ENCODE peak calls at places on chromosomes 6 and 20, in ten cellular contexts. C, E, T, H, F, U, M, X, R and S are unnamed samples.

GRCh38 chr20:5688431-5688972 is 61.7 kb upstream of the SHLD1 start:
- DNase-seq in C (no peak), E (no peak), T (no peak), H (no peak), F (no peak), U (peak), M (no peak), X (no peak), R (no peak), S (no peak)

GRCh38 chr6:37309692-37310091 is 44.1 kb upstream of the RNF8 start:
- DNase-seq in C (no peak), E (no peak), T (no peak), H (no peak), F (no peak), U (no peak), M (no peak), X (no peak), R (no peak), S (no peak)

GRCh38 chr6:29708432-29709177 is 14.6 kb upstream of the HLA-F start:
- DNase-seq in C (no peak), E (no peak), T (no peak), H (no peak), F (no peak), U (no peak), M (no peak), X (no peak), R (no peak), S (no peak)

GRCh38 chr6:63275953-63276352 is 43.8 kb downstream of the LGSN start:
- DNase-seq in C (no peak), E (no peak), T (no peak), H (no peak), F (no peak), U (no peak), M (no peak), X (no peak), R (no peak), S (no peak)

GRCh38 chr6:144216668-144217218 is 66.4 kb downstream of the STX11 start:
- DNase-seq in C (no peak), E (peak), T (no peak), H (peak), F (no peak), U (no peak), M (no peak), X (peak), R (no peak), S (peak)

GRCh38 chr6:14110001-14110818 is 7.4 kb upstream of the CD83 start:
- DNase-seq in C (no peak), E (no peak), T (no peak), H (no peak), F (no peak), U (no peak), M (no peak), X (no peak), R (no peak), S (no peak)

GRCh38 chr6:34065470-34066283 is 80.2 kb downstream of the GRM4 start:
- DNase-seq in C (no peak), E (no peak), T (no peak), H (no peak), F (no peak), U (peak), M (no peak), X (no peak), R (no peak), S (no peak)

GRCh38 chr6:153059757-153060156 is 57.2 kb upstream of the MTRF1L start:
- DNase-seq in C (peak), E (no peak), T (no peak), H (no peak), F (no peak), U (no peak), M (no peak), X (no peak), R (no peak), S (no peak)

GRCh38 chr6:163180874-163181541 is 233.5 kb upstream of the QKI start:
- DNase-seq in C (peak), E (no peak), T (peak), H (no peak), F (peak), U (peak), M (no peak), X (no peak), R (peak), S (no peak)

GRCh38 chr6:168216741-168217140 is 102.8 kb downstream of the DACT2 start:
- DNase-seq in C (no peak), E (no peak), T (no peak), H (no peak), F (no peak), U (no peak), M (no peak), X (no peak), R (no peak), S (no peak)

GRCh38 chr20:63802469-63803240 is 28.4 kb downstream of the ZBTB46 start:
- DNase-seq in C (no peak), E (no peak), T (no peak), H (no peak), F (no peak), U (no peak), M (no peak), X (no peak), R (no peak), S (no peak)

GRCh38 chr20:49853640-49854039 is 41.0 kb downstream of the SLC9A8 start:
- DNase-seq in C (peak), E (no peak), T (peak), H (no peak), F (no peak), U (no peak), M (peak), X (peak), R (peak), S (no peak)

GRCh38 chr6:16408766-16409165 is 170.4 kb downstream of the GMPR start:
- DNase-seq in C (no peak), E (no peak), T (no peak), H (no peak), F (no peak), U (no peak), M (no peak), X (no peak), R (no peak), S (no peak)

GRCh38 chr6:170031096-170031471 is 259.8 kb downstream of the DLL1 start:
- DNase-seq in C (no peak), E (no peak), T (peak), H (no peak), F (peak), U (no peak), M (no peak), X (no peak), R (peak), S (no peak)

GRCh38 chr20:64112691-64113443 is 5.5 kb upstream of the NPBWR2 start:
- DNase-seq in C (no peak), E (no peak), T (no peak), H (no peak), F (peak), U (peak), M (no peak), X (no peak), R (peak), S (no peak)

GRCh38 chr6:126064994-126065401 is 78.7 kb downstream of the TRMT11 start:
- DNase-seq in C (no peak), E (no peak), T (no peak), H (no peak), F (no peak), U (no peak), M (no peak), X (no peak), R (no peak), S (no peak)

GRCh38 chr20:63032861-63033634 is 26.3 kb upstream of the BHLHE23 start:
- DNase-seq in C (no peak), E (no peak), T (no peak), H (no peak), F (peak), U (no peak), M (no peak), X (no peak), R (no peak), S (no peak)

GRCh38 chr20:45098096-45098773 is 2.7 kb downstream of the KCNS1 start:
- DNase-seq in C (no peak), E (no peak), T (no peak), H (no peak), F (no peak), U (no peak), M (no peak), X (no peak), R (peak), S (no peak)

GRCh38 chr20:1184638-1185315 is at the start of gene TMEM74B:
- DNase-seq in C (no peak), E (no peak), T (no peak), H (peak), F (no peak), U (no peak), M (no peak), X (no peak), R (no peak), S (no peak)

GRCh38 chr6:31528307-31528777 is 420 bp upstream of the MCCD1 start:
- DNase-seq in C (no peak), E (no peak), T (no peak), H (no peak), F (no peak), U (no peak), M (no peak), X (no peak), R (no peak), S (no peak)

GRCh38 chr6:42781811-42782688 is at the start of gene BICRAL:
- DNase-seq in C (peak), E (no peak), T (peak), H (no peak), F (peak), U (peak), M (peak), X (peak), R (peak), S (peak)

GRCh38 chr6:67535946-67536345 is 1099.1 kb upstream of the ADGRB3 start:
- DNase-seq in C (no peak), E (no peak), T (no peak), H (no peak), F (no peak), U (no peak), M (no peak), X (no peak), R (no peak), S (no peak)

GRCh38 chr6:156992396-156992795 is 215.2 kb downstream of the ARID1B start:
- DNase-seq in C (no peak), E (no peak), T (no peak), H (no peak), F (no peak), U (peak), M (no peak), X (no peak), R (peak), S (no peak)

GRCh38 chr6:134948708-134949107 is 1.2 kb downstream of the ALDH8A1 start:
- DNase-seq in C (no peak), E (no peak), T (no peak), H (no peak), F (no peak), U (no peak), M (no peak), X (no peak), R (no peak), S (no peak)

GRCh38 chr20:54110457-54110856 is 40.1 kb upstream of the BCAS1 start:
- DNase-seq in C (no peak), E (no peak), T (no peak), H (no peak), F (no peak), U (no peak), M (no peak), X (no peak), R (no peak), S (no peak)

GRCh38 chr20:62643521-62644043 is 1.3 kb downstream of the SLCO4A1 start:
- DNase-seq in C (no peak), E (no peak), T (no peak), H (no peak), F (no peak), U (no peak), M (peak), X (no peak), R (no peak), S (no peak)

GRCh38 chr6:37068523-37069270 is 63.2 kb downstream of the FGD2 start:
- DNase-seq in C (no peak), E (no peak), T (peak), H (no peak), F (no peak), U (no peak), M (no peak), X (no peak), R (no peak), S (no peak)

GRCh38 chr6:169495601-169496000 is 206.2 kb downstream of the WDR27 start:
- DNase-seq in C (no peak), E (no peak), T (no peak), H (no peak), F (no peak), U (no peak), M (peak), X (no peak), R (no peak), S (no peak)

GRCh38 chr6:75524322-75524972 is 30.8 kb upstream of the FILIP1 start:
- DNase-seq in C (peak), E (no peak), T (no peak), H (no peak), F (no peak), U (no peak), M (peak), X (peak), R (no peak), S (no peak)

GRCh38 chr6:127342296-127342945 is 988 bp downstream of the ECHDC1 start:
- DNase-seq in C (peak), E (no peak), T (no peak), H (no peak), F (no peak), U (no peak), M (peak), X (no peak), R (no peak), S (no peak)

GRCh38 chr6:2988426-2989331 is 11.0 kb upstream of the NQO2 start:
- DNase-seq in C (peak), E (peak), T (peak), H (no peak), F (peak), U (peak), M (peak), X (peak), R (peak), S (peak)
- TF ChIP-seq POLR2A in C (peak), E (no peak), T (peak), H (no peak), F (no peak), U (peak), M (peak), X (peak), R (peak), S (peak)

DNA sequence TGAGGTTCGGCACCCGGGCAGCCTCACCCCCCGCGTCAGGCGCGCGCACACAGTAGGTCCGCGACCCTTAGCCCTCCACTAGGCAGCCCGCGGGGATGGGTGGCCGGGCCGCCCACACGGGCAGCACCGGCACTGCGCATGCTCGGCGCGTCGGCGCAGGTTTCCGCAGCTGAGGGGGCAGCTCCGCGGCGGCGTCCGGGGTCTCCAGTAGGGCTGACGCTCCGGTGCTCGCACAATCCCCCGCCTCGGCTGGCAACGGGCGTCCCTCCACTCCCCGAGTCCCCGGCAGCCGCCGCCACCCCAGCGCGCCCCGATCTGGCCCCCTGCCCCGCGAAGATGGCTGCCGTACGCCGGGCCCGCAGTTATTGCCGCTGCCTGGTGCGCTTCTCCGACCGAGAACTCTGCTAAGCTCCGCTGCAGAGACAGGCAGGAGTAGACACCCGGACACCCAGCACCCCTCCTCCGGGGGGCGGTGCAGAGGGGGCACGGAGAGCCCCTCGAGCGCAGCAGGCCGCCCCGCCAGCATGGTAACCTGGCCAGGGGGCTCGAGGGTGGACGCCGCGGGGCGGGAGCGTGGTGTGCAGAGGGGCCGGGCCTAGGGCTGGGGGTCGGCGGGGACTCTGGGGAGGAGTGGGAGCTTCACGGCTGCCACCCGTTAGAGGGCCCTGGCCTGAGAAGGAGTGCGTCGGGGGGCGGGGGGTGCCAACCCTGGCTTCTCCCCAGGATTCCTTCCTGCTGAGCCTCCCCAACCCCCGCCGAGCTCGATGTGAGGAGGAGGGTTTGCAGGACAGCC is at the start of gene FBXO9:
- DNase-seq in C (peak), E (peak), T (peak), H (peak), F (peak), U (peak), M (no peak), X (peak), R (peak), S (peak)
- TF ChIP-seq POLR2A in C (peak), E (no peak), T (peak), H (peak), F (peak), U (peak), M (no peak), X (peak), R (no peak), S (peak)

GRCh38 chr20:38342196-38342595 is 4.1 kb upstream of the LBP start:
- DNase-seq in C (no peak), E (no peak), T (no peak), H (no peak), F (no peak), U (no peak), M (no peak), X (no peak), R (no peak), S (no peak)
- TF ChIP-seq POLR2A in C (no peak), E (no peak), T (no peak), H (no peak), F (no peak), U (no peak), M (no peak), X (no peak), R (no peak), S (no peak)

DNA sequence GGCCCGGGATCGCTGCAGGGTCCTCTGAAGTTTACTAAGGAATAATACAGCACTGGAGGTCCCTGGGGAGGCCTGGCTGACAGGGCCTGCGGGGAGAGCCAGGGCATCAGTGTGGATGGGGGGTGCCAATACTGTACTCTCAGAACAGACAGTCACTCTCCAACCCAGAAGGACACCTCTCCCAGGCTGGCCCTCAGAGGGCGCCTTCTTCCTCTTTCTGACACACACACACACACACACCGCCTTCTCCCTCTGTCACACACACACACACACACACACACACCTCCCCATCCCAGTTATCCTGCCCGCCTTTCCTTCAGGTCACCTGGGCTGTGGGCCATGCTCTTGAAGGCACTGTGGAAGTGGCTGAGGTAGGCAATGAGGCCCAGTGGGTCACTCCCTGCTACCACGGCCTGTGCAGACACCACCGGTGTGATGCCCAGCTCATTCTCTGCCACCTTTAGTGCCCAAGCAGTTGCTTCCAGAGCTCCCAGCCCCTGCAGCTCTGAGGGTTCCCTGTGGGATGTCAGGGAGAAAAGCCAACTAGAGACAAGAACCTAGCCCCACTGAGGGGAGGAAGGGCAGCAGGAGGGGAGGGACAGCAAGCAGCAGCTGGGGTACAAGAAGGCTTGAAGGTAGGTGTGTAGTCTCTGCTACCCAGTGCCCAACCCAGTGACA is 7.5 kb downstream of the SMPD2 start:
- DNase-seq in C (peak), E (no peak), T (no peak), H (no peak), F (no peak), U (no peak), M (no peak), X (no peak), R (no peak), S (no peak)
- TF ChIP-seq POLR2A in C (no peak), E (no peak), T (no peak), H (no peak), F (no peak), U (no peak), M (no peak), X (no peak), R (no peak), S (no peak)

DNA sequence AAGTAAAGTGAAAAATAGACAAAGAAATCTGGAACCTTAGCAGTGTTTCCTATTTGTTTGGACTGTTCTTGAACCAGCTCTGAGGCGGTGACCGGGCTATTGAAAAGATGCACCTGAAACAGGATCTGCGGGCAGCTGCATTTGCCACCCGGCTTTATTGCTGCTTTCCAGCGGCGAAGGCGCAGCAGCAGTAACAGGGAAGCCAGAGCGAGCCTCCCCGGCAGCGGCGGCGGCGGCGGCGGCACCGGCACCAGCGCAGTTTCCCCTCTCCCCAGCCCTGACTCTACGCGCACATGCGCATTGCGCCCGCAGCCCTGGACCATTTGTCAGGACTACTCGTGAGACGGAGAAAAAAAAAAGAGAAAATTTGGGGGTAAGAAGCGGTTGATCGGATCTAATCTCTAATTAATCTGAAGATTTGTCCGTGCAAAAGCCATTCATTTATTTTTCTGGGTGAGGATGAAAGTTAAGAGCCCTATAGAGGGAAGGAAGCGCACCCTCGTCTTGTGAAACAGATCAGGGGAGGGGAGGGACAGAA is at the start of gene L3MBTL3:
- DNase-seq in C (peak), E (peak), T (peak), H (peak), F (peak), U (peak), M (peak), X (peak), R (peak), S (peak)
- TF ChIP-seq POLR2A in C (no peak), E (no peak), T (peak), H (no peak), F (no peak), U (no peak), M (no peak), X (no peak), R (peak), S (no peak)